ENCODE peak calls at places on chromosomes 4 and X, in nine cellular contexts. U is spleen, G is heart right ventricle, Y is upper lobe of left lung, L is T-cell, N is AG09309, C is A549, A is GM03348, Z is GM23248. K is an unnamed sample.
A peak's percentile ranks its signal among the peaks of the same experiment; 100 is the strongest.

GRCh38 chr4:76896731-76897521 is 1.0 kb downstream of the SOWAHB start:
- DNase-seq in L (peak; percentile 15), A (peak; percentile 51), G (peak; percentile 21), U (no peak), Z (peak; percentile 51), Y (peak; percentile 47), N (no peak), C (peak; percentile 19), K (no peak)

GRCh38 chrX:14670819-14671218 is 141.5 kb downstream of the GLRA2 start:
- DNase-seq in N (no peak), C (no peak), Y (no peak), A (no peak), L (no peak), Z (no peak), G (no peak), U (no peak), K (no peak)

GRCh38 chr4:30720656-30721352 is 635 bp downstream of the PCDH7 start:
- DNase-seq in Y (no peak), Z (peak; percentile 53), A (peak; percentile 60), C (peak; percentile 4), N (no peak), U (peak; percentile 75), G (peak; percentile 25), L (no peak), K (no peak)

GRCh38 chr4:3819210-3819919 is 53.2 kb downstream of the ADRA2C start:
- DNase-seq in G (no peak), Z (no peak), C (no peak), N (no peak), A (no peak), U (no peak), L (no peak), Y (no peak), K (no peak)

GRCh38 chr4:153112071-153112460 is 92.2 kb upstream of the TRIM2 start:
- DNase-seq in A (no peak), L (peak; percentile 31), G (no peak), U (no peak), N (no peak), Y (no peak), Z (no peak), C (no peak), K (no peak)

GRCh38 chr4:57100979-57101629 is 9.1 kb downstream of the IGFBP7 start:
- DNase-seq in Y (no peak), L (no peak), C (no peak), Z (peak; percentile 40), U (no peak), A (no peak), N (no peak), G (no peak), K (no peak)

GRCh38 chr4:2252530-2252924 is 9.4 kb downstream of the MXD4 start:
- DNase-seq in U (peak; percentile 66), C (no peak), N (no peak), Z (no peak), L (no peak), G (no peak), A (no peak), Y (no peak), K (no peak)

GRCh38 chr4:65190780-65191179 is 479.5 kb downstream of the EPHA5 start:
- DNase-seq in L (no peak), N (no peak), U (no peak), Y (no peak), A (no peak), G (no peak), Z (no peak), C (no peak), K (no peak)

GRCh38 chr4:102525099-102525498 is 23.9 kb downstream of the NFKB1 start:
- DNase-seq in N (no peak), G (no peak), C (no peak), A (no peak), U (no peak), L (no peak), Y (no peak), Z (peak; percentile 24), K (no peak)

GRCh38 chrX:66638591-66639500 is at the start of gene EDA2R:
- DNase-seq in N (peak; percentile 50), A (peak; percentile 65), L (no peak), C (peak; percentile 54), Z (peak; percentile 82), U (peak; percentile 70), Y (peak; percentile 41), G (no peak), K (peak; percentile 60)

GRCh38 chr4:7434766-7435150 is at the start of gene PSAPL1:
- DNase-seq in G (peak; percentile 52), A (peak; percentile 88), N (no peak), U (no peak), L (no peak), Y (peak; percentile 81), Z (peak; percentile 61), C (peak; percentile 81), K (no peak)

GRCh38 chr4:20289782-20290181 is 38.1 kb downstream of the SLIT2 start:
- DNase-seq in A (no peak), Z (no peak), G (no peak), U (no peak), N (no peak), L (no peak), C (no peak), Y (no peak), K (no peak)

GRCh38 chrX:102950908-102951866 is 14.1 kb downstream of the RAB40AL start:
- DNase-seq in C (peak; percentile 11), Z (peak; percentile 38), A (peak; percentile 35), L (peak; percentile 36), N (no peak), U (no peak), G (no peak), Y (no peak), K (no peak)

GRCh38 chr4:23613782-23614181 is 276.1 kb downstream of the PPARGC1A start:
- DNase-seq in C (no peak), U (no peak), A (no peak), Z (no peak), L (no peak), Y (no peak), N (no peak), G (no peak), K (no peak)

GRCh38 chr4:4350909-4351308 is 36.0 kb upstream of the NSG1 start:
- DNase-seq in C (no peak), U (no peak), Y (no peak), A (no peak), L (no peak), G (no peak), N (no peak), Z (no peak), K (no peak)

GRCh38 chrX:118526149-118526548 is 30.5 kb downstream of the DOCK11 start:
- DNase-seq in N (no peak), Y (no peak), A (no peak), Z (no peak), U (no peak), L (no peak), C (no peak), G (no peak), K (no peak)

GRCh38 chr4:173937871-173938270 is 345.6 kb downstream of the FBXO8 start:
- DNase-seq in G (no peak), L (no peak), A (no peak), Z (peak; percentile 17), Y (no peak), U (no peak), N (no peak), C (no peak), K (no peak)

GRCh38 chr4:82900016-82900334 is 560 bp upstream of the THAP9 start:
- DNase-seq in N (no peak), L (no peak), Z (peak; percentile 60), Y (no peak), A (no peak), G (no peak), C (peak; percentile 8), U (no peak), K (no peak)

GRCh38 chr4:31620476-31620875 is 900.3 kb downstream of the PCDH7 start:
- DNase-seq in C (no peak), N (peak; percentile 18), Y (no peak), Z (no peak), U (no peak), A (no peak), L (no peak), G (no peak), K (no peak)

GRCh38 chr4:915595-915994 is 16.5 kb downstream of the GAK start:
- DNase-seq in N (no peak), G (no peak), Y (peak; percentile 29), A (no peak), Z (peak; percentile 55), C (no peak), U (peak; percentile 47), L (no peak), K (no peak)

GRCh38 chrX:103586314-103586646 is 965 bp downstream of the TCEAL4 start:
- DNase-seq in G (no peak), Z (peak; percentile 37), Y (no peak), L (no peak), C (no peak), A (peak; percentile 9), N (no peak), U (no peak), K (no peak)

GRCh38 chr4:30538794-30539193 is 181.4 kb upstream of the PCDH7 start:
- DNase-seq in L (no peak), Z (no peak), G (no peak), Y (no peak), N (no peak), U (no peak), A (no peak), C (no peak), K (no peak)

GRCh38 chr4:145234086-145234694 is 53.8 kb upstream of the OTUD4 start:
- DNase-seq in G (no peak), C (peak; percentile 22), Z (peak; percentile 67), Y (peak; percentile 51), N (peak; percentile 5), L (peak; percentile 39), U (no peak), A (peak; percentile 63), K (no peak)

GRCh38 chr4:22324422-22324821 is 191.4 kb downstream of the ADGRA3 start:
- DNase-seq in A (no peak), Y (no peak), U (no peak), C (no peak), Z (no peak), G (no peak), N (no peak), L (no peak), K (no peak)

GRCh38 chrX:26100421-26100920 is 37.7 kb upstream of the MAGEB18 start:
- DNase-seq in A (no peak), L (no peak), Y (no peak), Z (no peak), G (no peak), C (no peak), U (no peak), N (no peak), K (no peak)

GRCh38 chrX:119226431-119226830 is 9.7 kb upstream of the PGRMC1 start:
- DNase-seq in C (no peak), L (no peak), Z (no peak), G (no peak), N (no peak), A (no peak), U (no peak), Y (no peak), K (no peak)

GRCh38 chr4:41587286-41587685 is 49.3 kb downstream of the LIMCH1 start:
- DNase-seq in Z (no peak), Y (no peak), C (no peak), U (no peak), G (no peak), A (no peak), L (no peak), N (no peak), K (no peak)

GRCh38 chr4:90099795-90100194 is 27.4 kb upstream of the CCSER1 start:
- DNase-seq in A (no peak), Z (peak; percentile 8), C (no peak), Y (peak; percentile 30), G (no peak), U (no peak), L (no peak), N (no peak), K (no peak)

GRCh38 chrX:103488332-103488731 is 31.0 kb downstream of the RAB40A start:
- DNase-seq in G (no peak), U (no peak), N (no peak), A (peak; percentile 33), Y (no peak), L (no peak), C (peak; percentile 15), Z (peak; percentile 46), K (no peak)

GRCh38 chrX:135421537-135421931 is 210 bp upstream of the SMIM10L2A start:
- DNase-seq in A (peak; percentile 78), Y (peak; percentile 86), G (peak; percentile 89), Z (peak; percentile 41), C (peak; percentile 55), N (no peak), U (peak; percentile 95), L (peak; percentile 79), K (no peak)

GRCh38 chrX:47644557-47645091 is 5.7 kb downstream of the ELK1 start:
- DNase-seq in Z (peak; percentile 70), C (peak; percentile 57), U (no peak), Y (no peak), N (no peak), L (no peak), A (peak; percentile 18), G (no peak), K (no peak)

K was measured in GM04503.